ENCODE peak calls at places on chromosomes 1 and 21, in four cellular contexts. M is K562, O is A549, A is HepG2. C is an unnamed sample.

GRCh38 chr1:25799758-25800537 is at the start of gene SELENON:
- DNase-seq in O (peak), A (peak), M (peak), C (no peak)

GRCh38 chr1:91162613-91163012 is 140.8 kb upstream of the ZNF644 start:
- DNase-seq in O (no peak), M (no peak), A (no peak), C (no peak)

GRCh38 chr1:229884765-229885164 is 182.3 kb upstream of the GALNT2 start:
- DNase-seq in M (no peak), O (no peak), A (no peak), C (no peak)

GRCh38 chr1:210099921-210100320 is 132.7 kb upstream of the SERTAD4 start:
- DNase-seq in M (no peak), O (no peak), A (no peak), C (no peak)

GRCh38 chr1:41277371-41277994 is 35.4 kb upstream of the SCMH1 start:
- DNase-seq in M (no peak), O (no peak), A (no peak), C (no peak)

GRCh38 chr21:38182370-38182985 is 74.3 kb upstream of the KCNJ15 start:
- DNase-seq in M (no peak), A (no peak), O (no peak), C (no peak)

GRCh38 chr1:12305377-12305776 is 75.5 kb downstream of the VPS13D start:
- DNase-seq in O (no peak), M (no peak), A (no peak), C (no peak)

GRCh38 chr1:114177282-114177681 is 23.6 kb upstream of the SYT6 start:
- DNase-seq in A (no peak), O (no peak), M (no peak), C (no peak)

GRCh38 chr1:190444464-190444863 is 33.2 kb downstream of the BRINP3 start:
- DNase-seq in M (no peak), O (no peak), A (no peak), C (no peak)

GRCh38 chr1:160375788-160376524 is 9.1 kb downstream of the NHLH1 start:
- DNase-seq in A (peak), M (peak), O (no peak), C (no peak)

GRCh38 chr1:25906644-25907300 is 553 bp upstream of the STMN1 start:
- DNase-seq in A (no peak), M (peak), O (no peak), C (no peak)

GRCh38 chr1:213256438-213257087 is 205.5 kb downstream of the RPS6KC1 start:
- DNase-seq in A (no peak), M (no peak), O (no peak), C (peak)

GRCh38 chr1:29784276-29785136 is 548.2 kb downstream of the PTPRU start:
- DNase-seq in M (no peak), A (no peak), O (no peak), C (no peak)

GRCh38 chr1:153696741-153697140 is 18.3 kb downstream of the NPR1 start:
- DNase-seq in O (no peak), M (no peak), A (no peak), C (no peak)

GRCh38 chr1:77416692-77417450 is 135.1 kb downstream of the AK5 start:
- DNase-seq in O (no peak), A (peak), M (peak), C (no peak)

GRCh38 chr1:18199462-18199861 is 91.9 kb downstream of the IGSF21 start:
- DNase-seq in A (no peak), O (no peak), M (no peak), C (no peak)

GRCh38 chr1:11650331-11650991 is 3.8 kb downstream of the FBXO2 start:
- DNase-seq in A (no peak), O (peak), M (peak), C (no peak)

GRCh38 chr1:204564835-204565234 is 48.6 kb downstream of the MDM4 start:
- DNase-seq in A (no peak), M (no peak), O (no peak), C (peak)
- TF ChIP-seq CHD2 in A (no peak), M (no peak), O (no peak), C (peak)

GRCh38 chr21:42388740-42389448 is 7.0 kb downstream of the TMPRSS3 start:
- DNase-seq in A (peak), O (no peak), M (no peak), C (no peak)

GRCh38 chr21:42390696-42391095 is 5.2 kb downstream of the TMPRSS3 start:
- DNase-seq in O (no peak), M (no peak), A (no peak), C (no peak)

GRCh38 chr21:42390193-42390592 is 5.7 kb downstream of the TMPRSS3 start:
- DNase-seq in A (no peak), O (no peak), M (no peak), C (no peak)

GRCh38 chr21:42387843-42388242 is 8.0 kb downstream of the TMPRSS3 start:
- DNase-seq in O (no peak), M (no peak), A (no peak), C (no peak)

DNA sequence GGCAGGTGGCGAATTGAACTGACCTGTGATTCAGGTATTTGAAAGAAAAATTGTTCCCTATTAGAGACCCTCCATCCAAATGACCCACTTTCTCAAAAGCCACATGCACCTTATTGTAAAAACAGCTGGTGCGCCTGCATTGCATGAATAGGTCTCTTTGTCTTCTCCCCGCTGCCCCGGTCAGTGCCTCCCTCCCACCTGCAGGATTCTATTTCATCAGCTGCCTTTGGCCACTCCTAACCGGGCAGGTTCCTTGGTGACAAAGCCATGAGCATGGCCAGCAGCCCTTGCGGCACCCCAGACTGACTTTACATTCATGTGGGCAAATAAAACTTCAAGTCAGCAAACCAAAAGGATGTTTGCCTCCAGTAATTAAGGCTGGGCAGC is 6.4 kb downstream of the TMPRSS3 start:
- DNase-seq in O (no peak), M (no peak), A (peak), C (no peak)
- TF ChIP-seq CHD2 in O (no peak), M (no peak), A (no peak), C (no peak)

DNA sequence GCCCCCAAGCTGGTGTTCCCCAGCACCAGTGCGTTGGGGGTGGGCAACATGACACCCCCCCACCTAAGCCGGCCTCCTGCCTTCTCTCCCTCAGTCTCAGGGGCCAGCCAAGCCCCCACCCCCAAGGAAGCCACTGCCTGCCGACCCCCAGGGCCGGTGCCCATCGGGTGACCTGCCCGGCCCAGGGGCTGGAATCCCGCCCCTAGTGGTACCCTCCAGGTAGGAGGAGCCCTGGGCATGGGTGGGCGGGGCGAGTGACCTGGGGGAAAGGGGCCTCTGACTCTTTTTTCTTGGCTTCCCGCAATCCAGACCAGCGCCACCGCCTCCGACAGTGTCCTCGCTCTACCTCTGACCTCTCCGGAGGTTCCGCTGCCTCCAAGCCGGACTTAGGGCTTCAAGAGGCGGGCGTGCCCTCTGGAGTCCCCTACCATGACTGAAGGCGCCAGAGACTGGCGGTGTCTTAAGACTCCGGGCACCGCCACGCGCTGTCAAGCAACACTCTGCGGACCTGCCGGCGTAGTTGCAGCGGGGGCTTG is 1.3 kb upstream of the EFNA4 start:
- DNase-seq in O (no peak), M (no peak), A (no peak), C (no peak)
- TF ChIP-seq CHD2 in O (no peak), M (no peak), A (no peak), C (no peak)

GRCh38 chr1:35326228-35326627 is 57.7 kb downstream of the ZMYM4 start:
- DNase-seq in M (no peak), O (no peak), A (no peak), C (no peak)
- TF ChIP-seq CHD2 in M (no peak), O (no peak), A (no peak), C (no peak)

DNA sequence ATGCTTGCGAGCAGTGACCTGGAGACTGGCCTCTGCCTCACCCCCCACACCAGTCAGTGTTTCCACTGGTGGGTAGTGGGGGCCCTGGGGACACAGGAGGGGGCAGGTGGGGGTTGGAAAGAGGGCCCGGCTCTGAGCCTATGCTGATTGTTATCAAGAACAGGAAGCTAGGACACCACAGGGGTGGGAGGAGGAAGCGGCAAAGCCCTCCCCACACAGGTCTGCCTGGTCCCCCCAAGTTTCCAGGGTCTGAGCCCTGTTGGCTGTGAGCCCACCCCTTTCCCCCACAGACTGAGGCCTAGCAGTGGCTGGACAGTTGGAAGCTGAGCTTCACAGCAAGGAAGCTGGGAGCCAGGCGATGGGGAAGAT is 1.6 kb upstream of the PTPN7 start:
- DNase-seq in A (no peak), O (no peak), M (peak), C (peak)
- TF ChIP-seq CHD2 in A (no peak), O (no peak), M (no peak), C (peak)

DNA sequence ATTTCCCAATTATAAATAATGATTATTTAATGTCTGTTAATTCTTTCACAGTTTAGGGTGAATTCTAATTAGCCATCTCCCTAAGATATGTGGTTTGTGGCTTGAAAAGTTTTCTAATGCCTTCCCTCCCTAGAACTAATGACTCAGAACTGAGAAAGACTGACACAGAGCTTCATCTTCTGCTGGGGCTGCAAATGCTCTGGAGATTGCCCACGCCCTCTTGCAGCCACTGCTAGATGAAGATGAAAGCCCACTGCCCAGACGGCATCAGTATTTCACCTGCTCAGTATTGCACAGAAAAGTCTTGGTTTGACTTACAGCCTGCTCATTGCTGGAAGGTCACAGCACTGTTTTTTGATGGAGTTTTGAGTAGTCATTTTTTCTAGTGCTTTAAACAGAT is 101.5 kb downstream of the ST6GALNAC3 start:
- DNase-seq in M (no peak), O (no peak), A (no peak), C (no peak)
- TF ChIP-seq CHD2 in M (no peak), O (no peak), A (no peak), C (no peak)